ENCODE peak calls at places on chromosomes 1 and 21, in five cellular contexts. One of them, this sample, is unnamed.
A peak's percentile ranks its signal among the peaks of the same experiment; 100 is the strongest.

GRCh38 chr1:203702130-203702577 is 62.8 kb upstream of the LAX1 start:
- DNase-seq in endodermal cell: peak; percentile 92
- DNase-seq in K562: peak; percentile 86
- DNase-seq in colonic mucosa: peak; percentile 60
- DNase-seq in IMR-90: peak; percentile 56
- DNase-seq in this sample: no peak

GRCh38 chr1:26268290-26269197 is 11.3 kb upstream of the SH3BGRL3 start:
- DNase-seq in endodermal cell: no peak
- DNase-seq in K562: no peak
- DNase-seq in colonic mucosa: no peak
- DNase-seq in IMR-90: no peak
- DNase-seq in this sample: no peak

GRCh38 chr1:44810101-44810761 is 1.9 kb downstream of the BTBD19 start:
- DNase-seq in endodermal cell: peak; percentile 41
- DNase-seq in K562: no peak
- DNase-seq in colonic mucosa: no peak
- DNase-seq in IMR-90: no peak
- DNase-seq in this sample: peak; percentile 88

GRCh38 chr1:231702804-231703203 is 76.2 kb downstream of the DISC1 start:
- DNase-seq in endodermal cell: no peak
- DNase-seq in K562: no peak
- DNase-seq in colonic mucosa: no peak
- DNase-seq in IMR-90: peak; percentile 65
- DNase-seq in this sample: no peak

GRCh38 chr1:153928776-153929432 is 6.1 kb upstream of the GATAD2B start:
- DNase-seq in endodermal cell: no peak
- DNase-seq in K562: no peak
- DNase-seq in colonic mucosa: no peak
- DNase-seq in IMR-90: peak; percentile 59
- DNase-seq in this sample: peak; percentile 19

GRCh38 chr1:16153999-16154673 is 1.7 kb downstream of the EPHA2 start:
- DNase-seq in endodermal cell: peak; percentile 58
- DNase-seq in K562: no peak
- DNase-seq in colonic mucosa: no peak
- DNase-seq in IMR-90: no peak
- DNase-seq in this sample: peak; percentile 82

GRCh38 chr1:77370161-77370560 is 88.3 kb downstream of the AK5 start:
- DNase-seq in endodermal cell: no peak
- DNase-seq in K562: no peak
- DNase-seq in colonic mucosa: no peak
- DNase-seq in IMR-90: peak; percentile 64
- DNase-seq in this sample: no peak

GRCh38 chr1:15731735-15732685 is 4.0 kb upstream of the SLC25A34 start:
- DNase-seq in endodermal cell: no peak
- DNase-seq in K562: no peak
- DNase-seq in colonic mucosa: no peak
- DNase-seq in IMR-90: no peak
- DNase-seq in this sample: no peak

GRCh38 chr21:38041493-38041892 is 125.2 kb upstream of the KCNJ6 start:
- DNase-seq in endodermal cell: no peak
- DNase-seq in K562: no peak
- DNase-seq in colonic mucosa: no peak
- DNase-seq in IMR-90: no peak
- DNase-seq in this sample: no peak

GRCh38 chr1:179105393-179105792 is 23.5 kb downstream of the TOR3A start:
- DNase-seq in endodermal cell: peak; percentile 89
- DNase-seq in K562: peak; percentile 58
- DNase-seq in colonic mucosa: no peak
- DNase-seq in IMR-90: no peak
- DNase-seq in this sample: no peak

GRCh38 chr1:72570815-72571214 is 288.5 kb upstream of the NEGR1 start:
- DNase-seq in endodermal cell: no peak
- DNase-seq in K562: no peak
- DNase-seq in colonic mucosa: no peak
- DNase-seq in IMR-90: no peak
- DNase-seq in this sample: no peak

GRCh38 chr1:244302889-244303609 is 148.7 kb downstream of the ADSS2 start:
- DNase-seq in endodermal cell: peak; percentile 64
- DNase-seq in K562: peak; percentile 85
- DNase-seq in colonic mucosa: peak; percentile 64
- DNase-seq in IMR-90: peak; percentile 54
- DNase-seq in this sample: peak; percentile 87

GRCh38 chr1:204735042-204735441 is 49.5 kb upstream of the LRRN2 start:
- DNase-seq in endodermal cell: no peak
- DNase-seq in K562: no peak
- DNase-seq in colonic mucosa: no peak
- DNase-seq in IMR-90: no peak
- DNase-seq in this sample: no peak

GRCh38 chr1:9892563-9893528 is 17.2 kb downstream of the CTNNBIP1 start:
- DNase-seq in endodermal cell: no peak
- DNase-seq in K562: no peak
- DNase-seq in colonic mucosa: no peak
- DNase-seq in IMR-90: peak; percentile 88
- DNase-seq in this sample: peak; percentile 45

GRCh38 chr1:959730-960039 is 629 bp upstream of the NOC2L start:
- DNase-seq in endodermal cell: no peak
- DNase-seq in K562: no peak
- DNase-seq in colonic mucosa: no peak
- DNase-seq in IMR-90: no peak
- DNase-seq in this sample: no peak

GRCh38 chr1:217493290-217493689 is 137.6 kb downstream of the GPATCH2 start:
- DNase-seq in endodermal cell: no peak
- DNase-seq in K562: no peak
- DNase-seq in colonic mucosa: no peak
- DNase-seq in IMR-90: peak; percentile 16
- DNase-seq in this sample: no peak

GRCh38 chr21:33327792-33328433 is 3.1 kb downstream of the IFNAR1 start:
- DNase-seq in endodermal cell: no peak
- DNase-seq in K562: no peak
- DNase-seq in colonic mucosa: no peak
- DNase-seq in IMR-90: no peak
- DNase-seq in this sample: no peak

GRCh38 chr1:226637147-226637935 is 88.8 kb downstream of the STUM start:
- DNase-seq in endodermal cell: peak; percentile 74
- DNase-seq in K562: peak; percentile 75
- DNase-seq in colonic mucosa: no peak
- DNase-seq in IMR-90: no peak
- DNase-seq in this sample: peak; percentile 74

GRCh38 chr1:240173836-240174235 is 82.2 kb downstream of the FMN2 start:
- DNase-seq in endodermal cell: no peak
- DNase-seq in K562: no peak
- DNase-seq in colonic mucosa: no peak
- DNase-seq in IMR-90: peak; percentile 16
- DNase-seq in this sample: no peak

GRCh38 chr1:242534753-242535152 is 10.3 kb upstream of the PLD5 start:
- DNase-seq in endodermal cell: no peak
- DNase-seq in K562: no peak
- DNase-seq in colonic mucosa: no peak
- DNase-seq in IMR-90: no peak
- DNase-seq in this sample: no peak

GRCh38 chr1:220927442-220927841 is 48.2 kb downstream of the HLX start:
- DNase-seq in endodermal cell: peak; percentile 73
- DNase-seq in K562: peak; percentile 20
- DNase-seq in colonic mucosa: no peak
- DNase-seq in IMR-90: no peak
- DNase-seq in this sample: no peak

GRCh38 chr1:154557939-154558609 is 388 bp downstream of the UBE2Q1 start:
- DNase-seq in endodermal cell: peak; percentile 70
- DNase-seq in K562: peak; percentile 84
- DNase-seq in colonic mucosa: peak; percentile 42
- DNase-seq in IMR-90: peak; percentile 18
- DNase-seq in this sample: peak; percentile 92

GRCh38 chr1:235597867-235598553 is 51.6 kb downstream of the GNG4 start:
- DNase-seq in endodermal cell: peak; percentile 60
- DNase-seq in K562: peak; percentile 41
- DNase-seq in colonic mucosa: no peak
- DNase-seq in IMR-90: peak; percentile 62
- DNase-seq in this sample: no peak

GRCh38 chr1:184112176-184112948 is 60.8 kb downstream of the TSEN15 start:
- DNase-seq in endodermal cell: no peak
- DNase-seq in K562: no peak
- DNase-seq in colonic mucosa: no peak
- DNase-seq in IMR-90: no peak
- DNase-seq in this sample: no peak

GRCh38 chr1:184116287-184116686 is 64.8 kb downstream of the TSEN15 start:
- DNase-seq in endodermal cell: peak; percentile 66
- DNase-seq in K562: no peak
- DNase-seq in colonic mucosa: no peak
- DNase-seq in IMR-90: no peak
- DNase-seq in this sample: no peak

GRCh38 chr1:184113251-184113650 is 61.7 kb downstream of the TSEN15 start:
- DNase-seq in endodermal cell: no peak
- DNase-seq in K562: no peak
- DNase-seq in colonic mucosa: no peak
- DNase-seq in IMR-90: no peak
- DNase-seq in this sample: no peak

GRCh38 chr1:184114818-184115398 is 63.4 kb downstream of the TSEN15 start:
- DNase-seq in endodermal cell: no peak
- DNase-seq in K562: no peak
- DNase-seq in colonic mucosa: no peak
- DNase-seq in IMR-90: no peak
- DNase-seq in this sample: no peak

DNA sequence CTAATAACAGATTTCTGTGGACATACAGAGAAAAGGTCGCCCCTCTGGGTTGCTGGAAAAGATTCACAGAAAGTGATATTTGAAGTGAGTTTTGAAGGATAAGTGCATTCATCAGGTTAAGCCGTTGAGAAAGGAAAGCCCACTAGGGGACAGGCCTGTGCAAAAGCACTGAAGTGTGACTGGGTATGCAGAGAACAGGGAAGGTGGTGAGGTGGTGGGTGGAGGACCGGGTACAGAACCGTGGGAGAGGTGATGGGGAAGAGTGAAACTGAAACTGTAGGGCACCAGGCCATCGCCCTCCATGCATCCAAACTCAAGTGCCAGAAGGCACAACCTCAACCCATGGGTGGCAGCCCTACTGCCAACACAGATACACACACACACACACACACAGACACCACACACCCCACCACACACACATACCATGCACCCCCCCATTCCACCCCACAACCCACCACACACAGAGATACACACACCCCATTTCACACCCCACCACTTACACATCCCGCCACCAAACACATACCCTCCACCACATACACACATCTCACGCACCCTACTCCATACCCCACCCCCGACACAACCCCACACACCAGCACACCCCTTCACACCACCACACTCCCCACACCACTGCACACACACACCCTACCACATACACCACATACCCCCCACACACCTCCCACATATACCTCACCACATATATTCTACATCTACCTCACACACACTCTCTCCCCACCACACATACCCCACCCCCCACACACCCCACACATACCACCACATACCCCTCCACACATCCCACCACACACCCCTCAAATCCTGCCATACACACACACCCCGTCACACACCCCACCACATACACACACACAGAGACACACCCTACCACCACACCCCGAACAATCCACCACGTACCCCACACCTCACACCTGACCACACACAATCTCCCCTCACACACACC is 59.0 kb downstream of the TSEN15 start:
- DNase-seq in endodermal cell: no peak
- DNase-seq in K562: no peak
- DNase-seq in colonic mucosa: no peak
- DNase-seq in IMR-90: no peak
- DNase-seq in this sample: no peak
- H3K27ac ChIP-seq in endodermal cell: no peak overlapping the region
- H3K27ac ChIP-seq in K562: no peak overlapping the region
- H3K27ac ChIP-seq in colonic mucosa: no peak overlapping the region
- H3K27ac ChIP-seq in IMR-90: no peak overlapping the region
- H3K27ac ChIP-seq in this sample: no peak overlapping the region

DNA sequence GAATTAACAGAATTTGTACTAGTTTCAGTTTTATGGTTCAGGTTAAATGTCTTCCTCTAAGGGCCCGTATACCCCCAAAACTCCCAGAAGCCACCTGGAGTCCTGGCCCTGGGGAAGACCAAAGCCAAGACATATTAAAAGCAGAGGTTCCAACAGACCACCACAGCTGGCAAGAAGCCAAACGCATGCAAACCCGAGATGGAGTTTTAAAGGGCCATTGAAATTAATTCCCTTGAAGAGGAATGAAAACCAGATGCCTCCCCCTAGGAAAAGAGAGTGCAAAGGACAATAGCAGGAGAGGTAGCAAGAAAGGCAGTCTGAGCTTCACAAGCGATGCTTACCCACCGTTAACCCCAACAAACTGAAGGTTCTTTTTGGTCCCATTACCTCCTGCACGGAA is 48.1 kb downstream of the KANK4 start:
- DNase-seq in endodermal cell: no peak
- DNase-seq in K562: no peak
- DNase-seq in colonic mucosa: no peak
- DNase-seq in IMR-90: no peak
- DNase-seq in this sample: no peak
- H3K4me3 ChIP-seq in endodermal cell: no peak overlapping the region
- H3K4me3 ChIP-seq in K562: no peak overlapping the region
- H3K4me3 ChIP-seq in colonic mucosa: no peak overlapping the region
- H3K4me3 ChIP-seq in IMR-90: no peak overlapping the region
- H3K4me3 ChIP-seq in this sample: no peak overlapping the region

DNA sequence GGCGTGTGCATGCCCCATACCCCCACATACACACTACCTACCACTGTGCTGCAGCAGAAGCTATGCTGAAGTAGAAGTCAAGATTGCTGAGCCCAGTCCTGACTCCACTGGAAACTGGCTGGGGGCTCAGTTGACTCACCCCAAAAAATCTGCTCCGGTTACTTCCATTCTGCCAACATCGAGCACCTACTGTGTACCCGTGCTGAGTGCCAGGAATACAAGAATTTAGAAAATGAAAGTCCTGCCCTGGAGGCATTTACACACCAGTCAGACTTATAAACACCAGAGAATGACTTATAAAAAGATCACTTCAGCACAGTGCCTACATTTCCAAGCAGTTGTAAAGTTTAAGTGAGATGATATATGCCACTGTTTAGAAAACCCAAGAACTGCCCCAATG is 99.1 kb downstream of the NMNAT2 start:
- DNase-seq in endodermal cell: no peak
- DNase-seq in K562: no peak
- DNase-seq in colonic mucosa: no peak
- DNase-seq in IMR-90: peak; percentile 19
- DNase-seq in this sample: no peak
- H3K9ac ChIP-seq in endodermal cell: no peak overlapping the region
- H3K9ac ChIP-seq in K562: no peak overlapping the region
- H3K9ac ChIP-seq in colonic mucosa: no peak overlapping the region
- H3K9ac ChIP-seq in IMR-90: no peak overlapping the region
- H3K9ac ChIP-seq in this sample: no peak overlapping the region

GRCh38 chr1:102733491-102734236 is 374.7 kb downstream of the COL11A1 start:
- DNase-seq in endodermal cell: no peak
- DNase-seq in K562: no peak
- DNase-seq in colonic mucosa: no peak
- DNase-seq in IMR-90: no peak
- DNase-seq in this sample: no peak

GRCh38 chr1:102732927-102733326 is 375.4 kb downstream of the COL11A1 start:
- DNase-seq in endodermal cell: no peak
- DNase-seq in K562: no peak
- DNase-seq in colonic mucosa: no peak
- DNase-seq in IMR-90: no peak
- DNase-seq in this sample: no peak
- H3K27ac ChIP-seq in endodermal cell: no peak overlapping the region
- H3K27ac ChIP-seq in K562: no peak overlapping the region
- H3K27ac ChIP-seq in colonic mucosa: no peak overlapping the region
- H3K27ac ChIP-seq in IMR-90: no peak overlapping the region
- H3K27ac ChIP-seq in this sample: no peak overlapping the region